ENCODE peak calls at places on chromosomes 3 and 15, in five cellular contexts. One of them, this sample, is unnamed.

GRCh38 chr3:52468336-52468735 is 12.9 kb downstream of the NISCH start:
- DNase-seq in hepatocyte: no peak
- DNase-seq in spleen: no peak
- DNase-seq in psoas muscle: no peak
- DNase-seq in left ventricle myocardium inferior: no peak
- DNase-seq in this sample: no peak

GRCh38 chr3:157160652-157161480 is 919 bp upstream of the CCNL1 start:
- DNase-seq in spleen: no peak
- DNase-seq in hepatocyte: peak
- DNase-seq in psoas muscle: peak
- DNase-seq in left ventricle myocardium inferior: peak
- DNase-seq in this sample: peak

GRCh38 chr15:88194162-88194561 is 62.4 kb downstream of the NTRK3 start:
- DNase-seq in hepatocyte: no peak
- DNase-seq in psoas muscle: no peak
- DNase-seq in spleen: no peak
- DNase-seq in left ventricle myocardium inferior: no peak
- DNase-seq in this sample: no peak

GRCh38 chr15:75809986-75810750 is 33.1 kb upstream of the UBE2Q2 start:
- DNase-seq in left ventricle myocardium inferior: no peak
- DNase-seq in psoas muscle: no peak
- DNase-seq in spleen: no peak
- DNase-seq in hepatocyte: peak
- DNase-seq in this sample: peak

GRCh38 chr15:51751687-51752683 is 588 bp downstream of the TMOD2 start:
- DNase-seq in hepatocyte: peak
- DNase-seq in left ventricle myocardium inferior: peak
- DNase-seq in spleen: peak
- DNase-seq in psoas muscle: peak
- DNase-seq in this sample: peak

GRCh38 chr15:63136742-63137141 is 15.1 kb downstream of the LACTB start:
- DNase-seq in hepatocyte: no peak
- DNase-seq in spleen: no peak
- DNase-seq in psoas muscle: no peak
- DNase-seq in left ventricle myocardium inferior: no peak
- DNase-seq in this sample: no peak

GRCh38 chr3:185137821-185138220 is 15.0 kb downstream of the C3orf70 start:
- DNase-seq in spleen: no peak
- DNase-seq in left ventricle myocardium inferior: no peak
- DNase-seq in hepatocyte: no peak
- DNase-seq in psoas muscle: no peak
- DNase-seq in this sample: no peak

GRCh38 chr15:44489464-44489863 is 47.5 kb upstream of the EIF3J start:
- DNase-seq in hepatocyte: no peak
- DNase-seq in spleen: no peak
- DNase-seq in left ventricle myocardium inferior: no peak
- DNase-seq in psoas muscle: no peak
- DNase-seq in this sample: peak

GRCh38 chr15:70799667-70800450 is 36.5 kb upstream of the UACA start:
- DNase-seq in psoas muscle: no peak
- DNase-seq in spleen: no peak
- DNase-seq in hepatocyte: peak
- DNase-seq in left ventricle myocardium inferior: no peak
- DNase-seq in this sample: peak

GRCh38 chr3:148759425-148759824 is 61.7 kb downstream of the AGTR1 start:
- DNase-seq in psoas muscle: no peak
- DNase-seq in hepatocyte: no peak
- DNase-seq in spleen: no peak
- DNase-seq in left ventricle myocardium inferior: no peak
- DNase-seq in this sample: no peak

GRCh38 chr15:95970326-95970725 is 360.2 kb upstream of the NR2F2 start:
- DNase-seq in spleen: no peak
- DNase-seq in hepatocyte: no peak
- DNase-seq in psoas muscle: no peak
- DNase-seq in left ventricle myocardium inferior: no peak
- DNase-seq in this sample: no peak

GRCh38 chr3:22908974-22909507 is 294.1 kb upstream of the UBE2E2 start:
- DNase-seq in spleen: no peak
- DNase-seq in left ventricle myocardium inferior: no peak
- DNase-seq in hepatocyte: no peak
- DNase-seq in psoas muscle: no peak
- DNase-seq in this sample: no peak

GRCh38 chr3:112604536-112604935 is 36.4 kb downstream of the CCDC80 start:
- DNase-seq in psoas muscle: no peak
- DNase-seq in left ventricle myocardium inferior: no peak
- DNase-seq in spleen: no peak
- DNase-seq in hepatocyte: no peak
- DNase-seq in this sample: no peak

GRCh38 chr3:64909757-64910475 is 222.1 kb upstream of the ADAMTS9 start:
- DNase-seq in spleen: no peak
- DNase-seq in left ventricle myocardium inferior: no peak
- DNase-seq in psoas muscle: no peak
- DNase-seq in hepatocyte: peak
- DNase-seq in this sample: peak

GRCh38 chr3:27508421-27508820 is 24.2 kb upstream of the SLC4A7 start:
- DNase-seq in hepatocyte: no peak
- DNase-seq in left ventricle myocardium inferior: no peak
- DNase-seq in psoas muscle: no peak
- DNase-seq in spleen: no peak
- DNase-seq in this sample: no peak

GRCh38 chr15:66878761-66879160 is 176.7 kb downstream of the SMAD6 start:
- DNase-seq in left ventricle myocardium inferior: no peak
- DNase-seq in psoas muscle: no peak
- DNase-seq in hepatocyte: no peak
- DNase-seq in spleen: no peak
- DNase-seq in this sample: peak

GRCh38 chr15:98549741-98550140 is 98.6 kb upstream of the IGF1R start:
- DNase-seq in hepatocyte: no peak
- DNase-seq in left ventricle myocardium inferior: no peak
- DNase-seq in psoas muscle: no peak
- DNase-seq in spleen: peak
- DNase-seq in this sample: no peak

GRCh38 chr15:60244813-60245212 is 153.0 kb downstream of the ANXA2 start:
- DNase-seq in psoas muscle: no peak
- DNase-seq in spleen: no peak
- DNase-seq in hepatocyte: no peak
- DNase-seq in left ventricle myocardium inferior: no peak
- DNase-seq in this sample: no peak

GRCh38 chr15:93168913-93169312 is 79.9 kb upstream of the RGMA start:
- DNase-seq in left ventricle myocardium inferior: no peak
- DNase-seq in psoas muscle: no peak
- DNase-seq in hepatocyte: no peak
- DNase-seq in spleen: no peak
- DNase-seq in this sample: peak

GRCh38 chr3:51799879-51800757 is 21.1 kb upstream of the IQCF6 start:
- DNase-seq in hepatocyte: peak
- DNase-seq in spleen: no peak
- DNase-seq in psoas muscle: no peak
- DNase-seq in left ventricle myocardium inferior: no peak
- DNase-seq in this sample: peak

GRCh38 chr3:16148783-16149182 is 25.7 kb upstream of the GALNT15 start:
- DNase-seq in hepatocyte: peak
- DNase-seq in left ventricle myocardium inferior: peak
- DNase-seq in spleen: no peak
- DNase-seq in psoas muscle: peak
- DNase-seq in this sample: peak

GRCh38 chr3:30914696-30915095 is 20.2 kb upstream of the GADL1 start:
- DNase-seq in psoas muscle: no peak
- DNase-seq in spleen: no peak
- DNase-seq in left ventricle myocardium inferior: no peak
- DNase-seq in hepatocyte: no peak
- DNase-seq in this sample: no peak

GRCh38 chr3:177835008-177835407 is 637.7 kb upstream of the TBL1XR1 start:
- DNase-seq in spleen: no peak
- DNase-seq in psoas muscle: no peak
- DNase-seq in left ventricle myocardium inferior: no peak
- DNase-seq in hepatocyte: no peak
- DNase-seq in this sample: no peak

GRCh38 chr3:16419640-16420039 is 93.9 kb downstream of the RFTN1 start:
- DNase-seq in hepatocyte: no peak
- DNase-seq in left ventricle myocardium inferior: no peak
- DNase-seq in spleen: no peak
- DNase-seq in psoas muscle: no peak
- DNase-seq in this sample: peak

GRCh38 chr3:171690291-171690690 is 120.0 kb downstream of the PLD1 start:
- DNase-seq in spleen: no peak
- DNase-seq in psoas muscle: no peak
- DNase-seq in left ventricle myocardium inferior: no peak
- DNase-seq in hepatocyte: no peak
- DNase-seq in this sample: no peak

GRCh38 chr15:63089260-63090043 is 32.2 kb upstream of the LACTB start:
- DNase-seq in psoas muscle: peak
- DNase-seq in spleen: no peak
- DNase-seq in hepatocyte: peak
- DNase-seq in left ventricle myocardium inferior: peak
- DNase-seq in this sample: peak

GRCh38 chr15:57496946-57497944 is 94.5 kb upstream of the MYZAP start:
- DNase-seq in spleen: no peak
- DNase-seq in left ventricle myocardium inferior: no peak
- DNase-seq in hepatocyte: peak
- DNase-seq in psoas muscle: no peak
- DNase-seq in this sample: peak

GRCh38 chr3:4387224-4388204 is 79.6 kb downstream of the SUMF1 start:
- DNase-seq in hepatocyte: no peak
- DNase-seq in spleen: no peak
- DNase-seq in left ventricle myocardium inferior: no peak
- DNase-seq in psoas muscle: no peak
- DNase-seq in this sample: no peak

GRCh38 chr3:66453525-66454463 is 47.0 kb downstream of the LRIG1 start:
- DNase-seq in left ventricle myocardium inferior: no peak
- DNase-seq in psoas muscle: no peak
- DNase-seq in spleen: no peak
- DNase-seq in hepatocyte: no peak
- DNase-seq in this sample: no peak

GRCh38 chr3:194364652-194365434 is 4.7 kb downstream of the LRRC15 start:
- DNase-seq in psoas muscle: peak
- DNase-seq in hepatocyte: peak
- DNase-seq in spleen: no peak
- DNase-seq in left ventricle myocardium inferior: peak
- DNase-seq in this sample: peak

GRCh38 chr3:17070560-17070959 is 185.8 kb downstream of the PLCL2 start:
- DNase-seq in spleen: no peak
- DNase-seq in hepatocyte: no peak
- DNase-seq in psoas muscle: peak
- DNase-seq in left ventricle myocardium inferior: peak
- DNase-seq in this sample: peak

GRCh38 chr3:170867143-170867542 is 2.9 kb downstream of the RPL22L1 start:
- DNase-seq in hepatocyte: no peak
- DNase-seq in left ventricle myocardium inferior: no peak
- DNase-seq in psoas muscle: no peak
- DNase-seq in spleen: no peak
- DNase-seq in this sample: no peak

DNA sequence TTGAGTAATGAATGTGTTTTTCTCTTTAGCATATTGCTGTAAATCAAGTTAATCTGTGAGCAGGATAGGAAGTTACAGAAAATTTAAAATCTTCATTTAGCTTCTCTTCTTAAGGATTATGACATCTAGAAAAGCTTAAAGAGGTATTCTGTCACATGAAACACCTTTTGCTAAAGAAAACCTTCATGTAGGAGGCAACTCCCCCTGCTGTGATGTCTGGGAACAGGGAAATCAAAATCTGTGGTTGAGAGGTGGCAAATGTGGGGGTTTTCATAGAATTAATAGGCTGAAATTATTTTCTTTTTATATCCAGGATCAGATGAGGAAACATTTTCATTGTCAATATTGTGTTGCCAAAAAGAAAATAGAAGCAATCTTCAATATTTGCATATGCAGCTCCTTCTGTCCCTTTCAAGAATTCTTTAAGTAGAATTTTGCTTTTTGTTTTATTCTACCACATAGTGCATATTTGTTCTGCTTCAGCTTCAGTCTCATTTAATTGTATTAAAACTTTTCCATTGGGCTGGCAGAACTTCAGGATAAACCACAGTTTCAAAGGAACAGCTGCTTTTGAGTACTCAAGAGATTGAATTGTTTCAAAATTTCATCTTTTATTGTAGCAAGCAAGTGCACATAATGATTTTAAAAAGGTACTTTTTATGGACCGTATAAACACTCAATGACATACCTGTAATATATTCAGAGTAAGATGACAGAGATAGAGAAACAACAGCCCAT is 128.4 kb downstream of the RAP2B start:
- DNase-seq in spleen: no peak
- DNase-seq in psoas muscle: no peak
- DNase-seq in hepatocyte: no peak
- DNase-seq in left ventricle myocardium inferior: no peak
- DNase-seq in this sample: no peak
- TF ChIP-seq CTCF in spleen: no peak
- TF ChIP-seq CTCF in psoas muscle: no peak
- TF ChIP-seq CTCF in hepatocyte: peak
- TF ChIP-seq CTCF in left ventricle myocardium inferior: peak
- TF ChIP-seq CTCF in this sample: peak

GRCh38 chr3:11206953-11207352 is 52.7 kb downstream of the HRH1 start:
- DNase-seq in psoas muscle: no peak
- DNase-seq in hepatocyte: no peak
- DNase-seq in left ventricle myocardium inferior: no peak
- DNase-seq in spleen: no peak
- DNase-seq in this sample: no peak
- H3K27ac ChIP-seq in psoas muscle: no peak
- H3K27ac ChIP-seq in hepatocyte: no peak
- H3K27ac ChIP-seq in left ventricle myocardium inferior: no peak
- H3K27ac ChIP-seq in spleen: no peak
- H3K27ac ChIP-seq in this sample: no peak

DNA sequence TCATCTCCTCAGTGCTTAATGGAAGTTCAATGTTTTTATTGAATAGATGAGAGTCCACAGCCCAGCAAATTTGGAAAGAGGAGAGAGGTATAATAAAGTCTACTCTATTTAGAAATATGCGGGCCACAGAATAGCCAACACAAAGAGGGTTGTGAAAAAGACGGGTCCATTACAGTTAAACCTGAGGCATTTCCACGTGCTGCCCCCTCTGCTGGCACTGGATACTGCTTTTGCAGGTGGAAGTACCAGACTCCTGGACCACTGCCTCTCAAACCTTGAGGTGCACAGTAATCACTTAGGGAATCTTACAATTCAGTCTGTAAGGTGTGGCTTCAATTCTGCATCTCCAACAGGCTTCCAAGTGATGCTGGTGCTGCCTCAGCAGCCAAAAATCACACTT is 3.0 kb upstream of the TFDP2 start:
- DNase-seq in psoas muscle: no peak
- DNase-seq in spleen: no peak
- DNase-seq in left ventricle myocardium inferior: no peak
- DNase-seq in hepatocyte: peak
- DNase-seq in this sample: peak
- TF ChIP-seq CTCF in psoas muscle: no peak
- TF ChIP-seq CTCF in spleen: no peak
- TF ChIP-seq CTCF in left ventricle myocardium inferior: no peak
- TF ChIP-seq CTCF in hepatocyte: peak
- TF ChIP-seq CTCF in this sample: no peak

DNA sequence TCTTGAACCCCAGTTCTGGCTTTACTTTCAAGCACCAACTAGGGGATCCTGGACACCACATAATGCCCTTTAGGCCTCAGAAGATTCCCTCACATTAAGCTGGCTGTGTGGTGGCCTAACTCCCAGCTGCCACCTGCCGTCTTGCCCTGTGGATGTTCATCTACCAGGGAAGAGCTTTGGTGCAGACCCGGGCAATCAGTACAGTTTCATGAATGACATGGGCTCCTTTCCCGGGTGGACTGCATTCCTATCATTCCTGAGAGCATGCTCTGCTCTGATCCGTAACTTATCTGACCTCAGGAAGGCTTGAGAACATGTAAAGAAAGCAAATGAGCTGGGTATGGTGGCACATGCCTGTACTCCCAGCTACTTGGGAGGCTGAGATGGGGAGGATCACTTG is 50.0 kb upstream of the GSK3B start:
- DNase-seq in psoas muscle: no peak
- DNase-seq in left ventricle myocardium inferior: no peak
- DNase-seq in spleen: no peak
- DNase-seq in hepatocyte: peak
- DNase-seq in this sample: peak
- H3K27ac ChIP-seq in psoas muscle: no peak
- H3K27ac ChIP-seq in left ventricle myocardium inferior: no peak
- H3K27ac ChIP-seq in spleen: no peak
- H3K27ac ChIP-seq in hepatocyte: no peak
- H3K27ac ChIP-seq in this sample: no peak

This sample was measured in cardiac muscle cell.